ENCODE peak calls at places on chromosomes 7 and 10, in ten cellular contexts. One of them, this sample, is unnamed.

GRCh38 chr7:71535616-71536015 is 403.7 kb downstream of the GALNT17 start:
- DNase-seq in GM12864: no peak
- DNase-seq in CD14-positive monocyte: no peak
- DNase-seq in HL-60: no peak
- DNase-seq in astrocyte of the spinal cord: no peak
- DNase-seq in prostate gland: no peak
- DNase-seq in endothelial cell: no peak
- DNase-seq in cardiac fibroblast: no peak
- DNase-seq in PC-9: no peak
- DNase-seq in GM20000: no peak
- DNase-seq in this sample: no peak

GRCh38 chr7:418636-419280 is 100.9 kb downstream of the PDGFA start:
- DNase-seq in GM12864: no peak
- DNase-seq in endothelial cell: no peak
- DNase-seq in PC-9: no peak
- DNase-seq in CD14-positive monocyte: no peak
- DNase-seq in prostate gland: no peak
- DNase-seq in GM20000: no peak
- DNase-seq in astrocyte of the spinal cord: no peak
- DNase-seq in cardiac fibroblast: peak; percentile 20
- DNase-seq in HL-60: no peak
- DNase-seq in this sample: no peak

GRCh38 chr7:131603932-131604331 is 47.5 kb upstream of the PODXL start:
- DNase-seq in cardiac fibroblast: no peak
- DNase-seq in PC-9: no peak
- DNase-seq in endothelial cell: no peak
- DNase-seq in prostate gland: no peak
- DNase-seq in GM12864: no peak
- DNase-seq in GM20000: no peak
- DNase-seq in CD14-positive monocyte: no peak
- DNase-seq in astrocyte of the spinal cord: no peak
- DNase-seq in HL-60: no peak
- DNase-seq in this sample: no peak

GRCh38 chr7:121945066-121945848 is 72.3 kb downstream of the PTPRZ1 start:
- DNase-seq in astrocyte of the spinal cord: no peak
- DNase-seq in CD14-positive monocyte: no peak
- DNase-seq in endothelial cell: no peak
- DNase-seq in prostate gland: no peak
- DNase-seq in HL-60: no peak
- DNase-seq in PC-9: no peak
- DNase-seq in GM20000: no peak
- DNase-seq in GM12864: no peak
- DNase-seq in cardiac fibroblast: no peak
- DNase-seq in this sample: peak; percentile 60

GRCh38 chr7:40199076-40199802 is 64.4 kb downstream of the SUGCT start:
- DNase-seq in astrocyte of the spinal cord: peak; percentile 81
- DNase-seq in PC-9: no peak
- DNase-seq in CD14-positive monocyte: no peak
- DNase-seq in HL-60: no peak
- DNase-seq in endothelial cell: no peak
- DNase-seq in prostate gland: no peak
- DNase-seq in GM12864: no peak
- DNase-seq in GM20000: no peak
- DNase-seq in cardiac fibroblast: peak; percentile 84
- DNase-seq in this sample: peak; percentile 35

GRCh38 chr7:123682690-123683089 is 27.0 kb downstream of the LMOD2 start:
- DNase-seq in PC-9: peak; percentile 27
- DNase-seq in GM20000: peak; percentile 22
- DNase-seq in prostate gland: peak; percentile 21
- DNase-seq in astrocyte of the spinal cord: peak; percentile 78
- DNase-seq in CD14-positive monocyte: no peak
- DNase-seq in HL-60: peak; percentile 25
- DNase-seq in GM12864: peak; percentile 2
- DNase-seq in endothelial cell: peak; percentile 15
- DNase-seq in cardiac fibroblast: peak; percentile 83
- DNase-seq in this sample: peak; percentile 58

GRCh38 chr7:29480456-29480855 is 83.2 kb upstream of the PRR15 start:
- DNase-seq in astrocyte of the spinal cord: no peak
- DNase-seq in CD14-positive monocyte: no peak
- DNase-seq in HL-60: no peak
- DNase-seq in endothelial cell: no peak
- DNase-seq in GM12864: no peak
- DNase-seq in GM20000: no peak
- DNase-seq in cardiac fibroblast: peak; percentile 42
- DNase-seq in prostate gland: peak; percentile 29
- DNase-seq in PC-9: no peak
- DNase-seq in this sample: no peak

GRCh38 chr7:3176112-3176836 is 124.8 kb upstream of the SDK1 start:
- DNase-seq in GM12864: no peak
- DNase-seq in HL-60: no peak
- DNase-seq in prostate gland: no peak
- DNase-seq in GM20000: no peak
- DNase-seq in cardiac fibroblast: no peak
- DNase-seq in endothelial cell: no peak
- DNase-seq in PC-9: no peak
- DNase-seq in astrocyte of the spinal cord: no peak
- DNase-seq in CD14-positive monocyte: no peak
- DNase-seq in this sample: no peak

GRCh38 chr10:85851300-85851699 is 515.3 kb downstream of the GRID1 start:
- DNase-seq in HL-60: no peak
- DNase-seq in CD14-positive monocyte: no peak
- DNase-seq in endothelial cell: no peak
- DNase-seq in GM20000: peak; percentile 0
- DNase-seq in cardiac fibroblast: peak; percentile 14
- DNase-seq in GM12864: no peak
- DNase-seq in PC-9: no peak
- DNase-seq in prostate gland: no peak
- DNase-seq in astrocyte of the spinal cord: peak; percentile 58
- DNase-seq in this sample: peak; percentile 29

GRCh38 chr10:126216221-126216701 is 172.0 kb downstream of the ADAM12 start:
- DNase-seq in astrocyte of the spinal cord: peak; percentile 60
- DNase-seq in GM20000: no peak
- DNase-seq in prostate gland: no peak
- DNase-seq in CD14-positive monocyte: no peak
- DNase-seq in HL-60: no peak
- DNase-seq in endothelial cell: no peak
- DNase-seq in PC-9: no peak
- DNase-seq in cardiac fibroblast: peak; percentile 51
- DNase-seq in GM12864: no peak
- DNase-seq in this sample: no peak

GRCh38 chr7:146764458-146764857 is 647.9 kb downstream of the CNTNAP2 start:
- DNase-seq in endothelial cell: no peak
- DNase-seq in GM12864: no peak
- DNase-seq in HL-60: no peak
- DNase-seq in CD14-positive monocyte: no peak
- DNase-seq in astrocyte of the spinal cord: no peak
- DNase-seq in PC-9: no peak
- DNase-seq in cardiac fibroblast: no peak
- DNase-seq in prostate gland: no peak
- DNase-seq in GM20000: no peak
- DNase-seq in this sample: no peak

GRCh38 chr7:35695987-35696386 is 1.1 kb upstream of the HERPUD2 start:
- DNase-seq in cardiac fibroblast: no peak
- DNase-seq in HL-60: no peak
- DNase-seq in astrocyte of the spinal cord: no peak
- DNase-seq in GM20000: no peak
- DNase-seq in prostate gland: no peak
- DNase-seq in CD14-positive monocyte: no peak
- DNase-seq in GM12864: no peak
- DNase-seq in endothelial cell: no peak
- DNase-seq in PC-9: no peak
- DNase-seq in this sample: no peak

GRCh38 chr7:108384721-108385483 is 71.3 kb downstream of the NRCAM start:
- DNase-seq in HL-60: no peak
- DNase-seq in prostate gland: no peak
- DNase-seq in CD14-positive monocyte: no peak
- DNase-seq in cardiac fibroblast: no peak
- DNase-seq in GM12864: no peak
- DNase-seq in endothelial cell: no peak
- DNase-seq in PC-9: no peak
- DNase-seq in GM20000: peak; percentile 28
- DNase-seq in astrocyte of the spinal cord: no peak
- DNase-seq in this sample: no peak
- TF ChIP-seq CTCF in HL-60: peak; percentile 3
- TF ChIP-seq CTCF in prostate gland: no peak
- TF ChIP-seq CTCF in CD14-positive monocyte: no peak
- TF ChIP-seq CTCF in cardiac fibroblast: peak; percentile 5
- TF ChIP-seq CTCF in GM12864: peak; percentile 54
- TF ChIP-seq CTCF in endothelial cell: peak; percentile 24
- TF ChIP-seq CTCF in PC-9: no peak
- TF ChIP-seq CTCF in GM20000: peak; percentile 25
- TF ChIP-seq CTCF in astrocyte of the spinal cord: no peak
- TF ChIP-seq CTCF in this sample: no peak

GRCh38 chr7:135232720-135233119 is 918 bp upstream of the STRA8 start:
- DNase-seq in PC-9: no peak
- DNase-seq in prostate gland: no peak
- DNase-seq in GM12864: no peak
- DNase-seq in HL-60: no peak
- DNase-seq in GM20000: no peak
- DNase-seq in endothelial cell: no peak
- DNase-seq in astrocyte of the spinal cord: no peak
- DNase-seq in CD14-positive monocyte: no peak
- DNase-seq in cardiac fibroblast: no peak
- DNase-seq in this sample: no peak
- TF ChIP-seq CTCF in PC-9: peak; percentile 34
- TF ChIP-seq CTCF in prostate gland: no peak
- TF ChIP-seq CTCF in GM12864: peak; percentile 39
- TF ChIP-seq CTCF in HL-60: no peak
- TF ChIP-seq CTCF in GM20000: no peak
- TF ChIP-seq CTCF in endothelial cell: no peak
- TF ChIP-seq CTCF in astrocyte of the spinal cord: no peak
- TF ChIP-seq CTCF in CD14-positive monocyte: no peak
- TF ChIP-seq CTCF in cardiac fibroblast: peak; percentile 18
- TF ChIP-seq CTCF in this sample: no peak

DNA sequence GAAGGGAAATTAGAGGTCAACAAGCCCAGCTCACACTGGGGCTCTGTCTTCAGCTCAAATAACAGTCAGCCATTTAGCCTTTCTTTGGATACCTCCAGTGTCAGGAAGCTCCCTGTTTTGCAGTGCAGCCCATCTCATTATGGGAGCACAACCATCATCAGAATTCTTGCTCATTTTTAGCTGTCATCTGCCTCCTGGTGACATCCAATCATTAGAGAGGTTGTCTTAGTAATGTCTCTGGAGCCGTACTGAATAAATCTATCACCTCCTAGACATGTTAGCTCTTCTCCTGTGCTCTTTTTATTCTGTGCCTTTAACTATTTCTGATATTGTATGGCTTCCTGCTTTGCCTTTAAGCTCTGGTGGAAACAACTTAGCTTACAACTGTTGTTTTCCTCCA is 74.5 kb downstream of the CHRM2 start:
- DNase-seq in cardiac fibroblast: no peak
- DNase-seq in PC-9: no peak
- DNase-seq in CD14-positive monocyte: no peak
- DNase-seq in GM12864: no peak
- DNase-seq in HL-60: no peak
- DNase-seq in endothelial cell: no peak
- DNase-seq in prostate gland: no peak
- DNase-seq in GM20000: no peak
- DNase-seq in astrocyte of the spinal cord: no peak
- DNase-seq in this sample: no peak
- TF ChIP-seq CTCF in cardiac fibroblast: no peak
- TF ChIP-seq CTCF in PC-9: no peak
- TF ChIP-seq CTCF in CD14-positive monocyte: no peak
- TF ChIP-seq CTCF in GM12864: no peak
- TF ChIP-seq CTCF in HL-60: no peak
- TF ChIP-seq CTCF in endothelial cell: no peak
- TF ChIP-seq CTCF in prostate gland: no peak
- TF ChIP-seq CTCF in GM20000: no peak
- TF ChIP-seq CTCF in astrocyte of the spinal cord: no peak
- TF ChIP-seq CTCF in this sample: no peak

GRCh38 chr10:110225441-110225755 is 18.0 kb downstream of the MXI1 start:
- DNase-seq in cardiac fibroblast: no peak
- DNase-seq in CD14-positive monocyte: no peak
- DNase-seq in prostate gland: no peak
- DNase-seq in GM20000: no peak
- DNase-seq in HL-60: no peak
- DNase-seq in astrocyte of the spinal cord: no peak
- DNase-seq in endothelial cell: no peak
- DNase-seq in PC-9: no peak
- DNase-seq in GM12864: no peak
- DNase-seq in this sample: no peak

GRCh38 chr10:110226555-110226925 is 19.1 kb downstream of the MXI1 start:
- DNase-seq in PC-9: peak; percentile 75
- DNase-seq in astrocyte of the spinal cord: peak; percentile 95
- DNase-seq in prostate gland: peak; percentile 94
- DNase-seq in CD14-positive monocyte: peak; percentile 88
- DNase-seq in cardiac fibroblast: peak; percentile 98
- DNase-seq in HL-60: peak; percentile 89
- DNase-seq in GM12864: no peak
- DNase-seq in endothelial cell: peak; percentile 86
- DNase-seq in GM20000: peak; percentile 92
- DNase-seq in this sample: peak; percentile 90

GRCh38 chr10:110226926-110227641 is 19.7 kb downstream of the MXI1 start:
- DNase-seq in HL-60: peak; percentile 84
- DNase-seq in astrocyte of the spinal cord: peak; percentile 27
- DNase-seq in PC-9: peak; percentile 28
- DNase-seq in GM12864: no peak
- DNase-seq in prostate gland: peak; percentile 60
- DNase-seq in cardiac fibroblast: no peak
- DNase-seq in CD14-positive monocyte: no peak
- DNase-seq in GM20000: peak; percentile 90
- DNase-seq in endothelial cell: peak; percentile 28
- DNase-seq in this sample: peak; percentile 15

GRCh38 chr10:110224992-110225391 is 17.6 kb downstream of the MXI1 start:
- DNase-seq in CD14-positive monocyte: no peak
- DNase-seq in GM20000: no peak
- DNase-seq in GM12864: no peak
- DNase-seq in HL-60: no peak
- DNase-seq in astrocyte of the spinal cord: no peak
- DNase-seq in cardiac fibroblast: no peak
- DNase-seq in prostate gland: no peak
- DNase-seq in endothelial cell: no peak
- DNase-seq in PC-9: no peak
- DNase-seq in this sample: no peak

DNA sequence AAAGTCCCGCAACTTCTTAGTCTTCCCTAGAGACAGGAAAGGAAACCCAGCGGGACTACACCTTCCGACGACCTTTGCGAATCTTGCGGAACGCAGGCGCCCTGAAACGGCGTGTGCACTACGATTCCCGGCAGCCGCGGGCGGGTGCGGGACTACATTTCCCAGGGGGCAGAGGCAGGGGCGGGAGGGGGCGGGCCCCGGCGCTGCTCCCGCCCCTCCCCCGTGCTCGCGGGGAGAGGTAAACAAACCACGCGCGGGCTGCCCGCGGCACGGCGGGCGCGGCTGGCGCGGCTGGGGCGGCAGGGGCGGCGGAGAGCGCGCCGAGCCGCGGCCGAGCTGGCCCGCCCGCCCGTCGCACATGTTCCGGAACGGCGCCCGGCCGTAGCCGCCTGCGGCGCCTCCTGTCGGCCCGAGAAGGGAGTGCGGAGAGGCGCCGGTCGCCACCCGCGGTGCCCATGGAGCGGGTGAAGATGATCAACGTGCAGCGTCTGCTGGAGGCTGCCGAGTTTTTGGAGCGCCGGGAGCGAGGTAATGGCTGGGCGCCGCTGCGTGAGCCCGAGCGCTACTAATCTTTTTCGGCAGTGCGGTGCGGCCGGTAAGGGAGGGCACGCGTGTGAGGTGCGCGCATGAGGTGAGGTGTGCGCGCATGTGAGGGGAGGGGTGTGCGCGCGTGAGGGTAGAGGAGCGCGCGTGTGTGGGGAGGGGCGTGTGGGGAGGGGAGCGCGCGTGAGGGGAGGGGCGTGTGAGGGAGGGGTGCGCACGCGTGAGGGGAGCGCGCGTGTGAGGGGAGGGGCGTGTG is 18.6 kb downstream of the MXI1 start:
- DNase-seq in astrocyte of the spinal cord: peak; percentile 95
- DNase-seq in GM12864: no peak
- DNase-seq in endothelial cell: peak; percentile 86
- DNase-seq in CD14-positive monocyte: peak; percentile 83
- DNase-seq in HL-60: peak; percentile 90
- DNase-seq in PC-9: peak; percentile 80
- DNase-seq in GM20000: peak; percentile 90
- DNase-seq in cardiac fibroblast: peak; percentile 96
- DNase-seq in prostate gland: peak; percentile 90
- DNase-seq in this sample: peak; percentile 92
- TF ChIP-seq CTCF in astrocyte of the spinal cord: peak; percentile 68
- TF ChIP-seq CTCF in GM12864: peak; percentile 75
- TF ChIP-seq CTCF in endothelial cell: peak; percentile 62
- TF ChIP-seq CTCF in CD14-positive monocyte: peak; percentile 57
- TF ChIP-seq CTCF in HL-60: peak; percentile 57
- TF ChIP-seq CTCF in PC-9: peak; percentile 61
- TF ChIP-seq CTCF in GM20000: peak; percentile 87
- TF ChIP-seq CTCF in cardiac fibroblast: peak; percentile 68
- TF ChIP-seq CTCF in prostate gland: peak; percentile 83
- TF ChIP-seq CTCF in this sample: peak; percentile 63

This sample was measured in MCF 10A.